ENCODE peak calls at places on chromosomes 12 and 14, in eight cellular contexts. S, A, L, I, W, J, F and G are unnamed samples.

GRCh38 chr12:65949009-65949623 is 124.8 kb downstream of the HMGA2 start:
- DNase-seq in S (no peak), I (no peak), J (no peak), W (no peak), A (no peak), L (no peak), F (no peak), G (no peak)

GRCh38 chr14:44970907-44971306 is 8.9 kb downstream of the TOGARAM1 start:
- DNase-seq in J (no peak), A (no peak), L (no peak), I (no peak), S (no peak), F (no peak), W (no peak), G (no peak)

GRCh38 chr14:60509438-60510253 is 700 bp downstream of the SIX6 start:
- DNase-seq in L (no peak), F (no peak), J (no peak), I (no peak), A (no peak), S (no peak), W (no peak), G (no peak)

GRCh38 chr12:47184813-47185212 is 105.1 kb upstream of the AMIGO2 start:
- DNase-seq in S (peak; percentile 58), F (no peak), L (peak; percentile 91), W (no peak), A (no peak), J (no peak), I (no peak), G (no peak)

GRCh38 chr14:75343914-75344313 is 65.3 kb downstream of the FOS start:
- DNase-seq in J (peak; percentile 60), W (no peak), S (no peak), I (peak; percentile 68), A (no peak), F (no peak), L (no peak), G (no peak)

GRCh38 chr12:59382678-59383425 is 213.0 kb upstream of the SLC16A7 start:
- DNase-seq in W (no peak), S (no peak), I (peak; percentile 17), J (no peak), A (no peak), L (no peak), F (no peak), G (no peak)

GRCh38 chr14:59427653-59428578 is 37.3 kb downstream of the GPR135 start:
- DNase-seq in W (no peak), I (no peak), F (no peak), A (no peak), L (peak; percentile 33), J (peak; percentile 69), S (no peak), G (peak; percentile 20)

GRCh38 chr14:61129168-61129745 is 148.2 kb downstream of the SLC38A6 start:
- DNase-seq in L (no peak), W (no peak), F (no peak), I (no peak), J (no peak), S (no peak), A (no peak), G (no peak)

GRCh38 chr12:124498178-124498869 is 69.1 kb downstream of the NCOR2 start:
- DNase-seq in F (no peak), A (peak; percentile 88), L (no peak), I (no peak), W (no peak), J (peak; percentile 94), S (no peak), G (no peak)

GRCh38 chr14:20429801-20430669 is 5.9 kb downstream of the KLHL33 start:
- DNase-seq in A (no peak), F (no peak), W (no peak), J (no peak), S (peak; percentile 32), L (peak; percentile 63), I (no peak), G (peak; percentile 20)

GRCh38 chr14:32986791-32987545 is 48.3 kb downstream of the NPAS3 start:
- DNase-seq in A (no peak), W (no peak), I (peak; percentile 14), S (no peak), F (no peak), L (no peak), J (peak; percentile 5), G (peak; percentile 46)

GRCh38 chr12:47397664-47398281 is 308.1 kb downstream of the RPAP3 start:
- DNase-seq in A (peak; percentile 76), L (no peak), I (peak; percentile 43), F (peak; percentile 36), S (peak; percentile 12), J (peak; percentile 84), W (no peak), G (no peak)

GRCh38 chr14:90487031-90487430 is 90.2 kb downstream of the CALM1 start:
- DNase-seq in F (peak; percentile 44), A (no peak), I (no peak), J (peak; percentile 43), S (no peak), L (no peak), W (no peak), G (no peak)

GRCh38 chr14:104747876-104748275 is 5.1 kb upstream of the SIVA1 start:
- DNase-seq in I (no peak), J (no peak), S (no peak), A (no peak), F (no peak), W (no peak), L (no peak), G (no peak)

GRCh38 chr14:68682166-68683103 is 110.4 kb downstream of the ZFP36L1 start:
- DNase-seq in W (no peak), J (peak; percentile 99), A (peak; percentile 95), F (peak; percentile 99), I (peak; percentile 98), L (peak; percentile 20), S (peak; percentile 47), G (no peak)

GRCh38 chr12:93438266-93439050 is 3.3 kb downstream of the UBE2N start:
- DNase-seq in W (no peak), F (no peak), J (no peak), L (no peak), S (no peak), A (no peak), I (no peak), G (no peak)

GRCh38 chr12:9794484-9795063 is 32.7 kb upstream of the KLRF1 start:
- DNase-seq in I (no peak), S (no peak), F (no peak), J (no peak), W (no peak), A (no peak), L (no peak), G (no peak)

GRCh38 chr12:97425802-97426484 is 36.7 kb upstream of the RMST start:
- DNase-seq in L (no peak), F (no peak), W (no peak), I (no peak), J (no peak), A (no peak), S (no peak), G (no peak)

GRCh38 chr12:77742631-77743030 is 88.1 kb upstream of the NAV3 start:
- DNase-seq in F (no peak), J (no peak), S (no peak), W (no peak), I (no peak), A (no peak), L (no peak), G (no peak)

GRCh38 chr12:132316497-132317232 is 12.7 kb downstream of the GALNT9 start:
- DNase-seq in F (no peak), I (no peak), W (no peak), J (no peak), A (no peak), L (no peak), S (no peak), G (no peak)

GRCh38 chr12:2879853-2880252 is 2.8 kb downstream of the RHNO1 start:
- DNase-seq in L (no peak), F (no peak), A (no peak), J (no peak), I (no peak), S (no peak), W (no peak), G (no peak)

GRCh38 chr12:66648336-66648735 is 30.5 kb downstream of the GRIP1 start:
- DNase-seq in W (no peak), F (no peak), S (no peak), I (no peak), J (no peak), L (no peak), A (peak; percentile 4), G (no peak)

GRCh38 chr14:22384974-22385526 is 204.0 kb downstream of the DAD1 start:
- DNase-seq in L (no peak), A (no peak), F (no peak), I (no peak), S (no peak), J (no peak), W (no peak), G (no peak)

GRCh38 chr12:47085815-47086252 is 6.1 kb upstream of the AMIGO2 start:
- DNase-seq in S (no peak), F (peak; percentile 52), L (no peak), W (no peak), I (no peak), A (peak; percentile 77), J (peak; percentile 63), G (no peak)

GRCh38 chr12:115407036-115407435 is 723.1 kb upstream of the TBX3 start:
- DNase-seq in J (no peak), A (no peak), W (no peak), L (no peak), F (no peak), I (no peak), S (no peak), G (no peak)

GRCh38 chr14:52312872-52313492 is 1.1 kb upstream of the PTGER2 start:
- DNase-seq in F (peak; percentile 55), A (peak; percentile 58), W (no peak), I (no peak), S (no peak), L (no peak), J (peak; percentile 56), G (no peak)

GRCh38 chr12:123998960-123999359 is 25.9 kb downstream of the ZNF664 start:
- DNase-seq in J (peak; percentile 46), A (peak; percentile 80), W (no peak), F (no peak), I (no peak), L (no peak), S (no peak), G (no peak)

GRCh38 chr12:29726321-29726692 is 57.4 kb downstream of the TMTC1 start:
- DNase-seq in I (no peak), A (peak; percentile 38), J (peak; percentile 70), L (no peak), W (no peak), S (peak; percentile 48), F (no peak), G (no peak)

GRCh38 chr14:104895207-104895785 is 29.4 kb upstream of the PLD4 start:
- DNase-seq in I (no peak), L (peak; percentile 64), S (no peak), J (no peak), F (no peak), W (no peak), A (no peak), G (no peak)

GRCh38 chr12:108826115-108826806 is 31.1 kb downstream of the SSH1 start:
- DNase-seq in A (peak; percentile 97), L (peak; percentile 39), W (no peak), J (peak; percentile 93), S (no peak), I (peak; percentile 95), F (no peak), G (peak; percentile 60)

GRCh38 chr12:15600223-15600935 is 188.8 kb downstream of the EPS8 start:
- DNase-seq in L (no peak), A (no peak), W (no peak), I (no peak), S (no peak), J (no peak), F (no peak), G (no peak)

GRCh38 chr12:52230364-52231281 is 2.4 kb upstream of the KRT7 start:
- DNase-seq in W (no peak), F (no peak), L (peak; percentile 94), S (no peak), A (peak; percentile 68), J (peak; percentile 87), I (peak; percentile 48), G (no peak)

GRCh38 chr14:104970231-104971068 is 7.7 kb downstream of the AHNAK2 start:
- DNase-seq in F (no peak), A (peak; percentile 81), I (peak; percentile 91), S (no peak), L (no peak), J (peak; percentile 90), W (no peak), G (no peak)

GRCh38 chr14:105381446-105382342 is 16.6 kb upstream of the TEX22 start:
- DNase-seq in S (no peak), J (no peak), I (no peak), A (no peak), F (no peak), W (no peak), L (no peak), G (no peak)